ENCODE peak calls at places on chromosomes 16 and 17, in five cellular contexts. Q is ELF-1, A is neural progenitor cell, V is stomach, U is neural crest cell. L is an unnamed sample.

GRCh38 chr17:35175638-35176415 is 18.4 kb downstream of the SLC35G3 start:
- DNase-seq in Q (no peak), A (no peak), V (no peak), U (no peak), L (no peak)

GRCh38 chr16:27237229-27238015 is 31.1 kb downstream of the NSMCE1 start:
- DNase-seq in Q (no peak), A (peak; percentile 18), V (peak; percentile 42), U (no peak), L (peak; percentile 36)

GRCh38 chr17:1752425-1752941 is 9.4 kb upstream of the SERPINF1 start:
- DNase-seq in Q (peak; percentile 63), A (no peak), V (no peak), U (no peak), L (peak; percentile 44)

GRCh38 chr17:45384800-45385262 is 47.8 kb downstream of the ARHGAP27 start:
- DNase-seq in Q (no peak), A (no peak), V (no peak), U (no peak), L (no peak)

GRCh38 chr17:64940055-64940454 is 20.8 kb upstream of the LRRC37A3 start:
- DNase-seq in Q (no peak), A (no peak), V (no peak), U (no peak), L (no peak)

GRCh38 chr16:54817940-54818574 is 112.6 kb upstream of the IRX5 start:
- DNase-seq in Q (peak; percentile 46), A (peak; percentile 49), V (no peak), U (no peak), L (no peak)

GRCh38 chr17:58565389-58566311 is 51.2 kb upstream of the MTMR4 start:
- DNase-seq in Q (no peak), A (no peak), V (no peak), U (no peak), L (no peak)

GRCh38 chr16:84329016-84329415 is 34.3 kb downstream of the WFDC1 start:
- DNase-seq in Q (no peak), A (no peak), V (no peak), U (no peak), L (no peak)

GRCh38 chr17:31250229-31250628 is 46.8 kb downstream of the OMG start:
- DNase-seq in Q (no peak), A (no peak), V (no peak), U (no peak), L (no peak)

GRCh38 chr17:66167189-66167815 is 24.6 kb downstream of the CEP112 start:
- DNase-seq in Q (no peak), A (no peak), V (no peak), U (no peak), L (no peak)

GRCh38 chr16:10312023-10312422 is 73.8 kb upstream of the ATF7IP2 start:
- DNase-seq in Q (no peak), A (no peak), V (peak; percentile 11), U (no peak), L (no peak)

GRCh38 chr16:380837-381787 is 666 bp downstream of the PGAP6 start:
- DNase-seq in Q (peak; percentile 43), A (peak; percentile 57), V (no peak), U (no peak), L (no peak)